ENCODE peak calls at places on chromosomes 4 and X, in seven cellular contexts. N, O, S, K, E, Y and W are unnamed samples.
A peak's percentile ranks its signal among the peaks of the same experiment; 100 is the strongest.

GRCh38 chr4:142393127-142393526 is 453.0 kb downstream of the INPP4B start:
- DNase-seq in E (no peak), O (no peak), S (no peak), N (no peak), Y (no peak), K (no peak), W (no peak)

GRCh38 chr4:88897180-88897579 is 159.8 kb downstream of the FAM13A start:
- DNase-seq in E (no peak), Y (no peak), O (no peak), K (no peak), N (peak; percentile 4), S (no peak), W (no peak)

GRCh38 chr4:45989775-45990174 is 134.1 kb downstream of the GABRG1 start:
- DNase-seq in Y (no peak), E (no peak), O (no peak), N (no peak), S (no peak), K (no peak), W (no peak)

GRCh38 chrX:11180571-11180970 is 69.4 kb downstream of the HCCS start:
- DNase-seq in Y (no peak), K (peak; percentile 3), O (no peak), E (no peak), N (peak; percentile 73), S (no peak), W (no peak)

GRCh38 chrX:132491191-132491590 is 2.4 kb upstream of the MBNL3 start:
- DNase-seq in E (peak; percentile 6), O (no peak), S (no peak), K (peak; percentile 75), N (peak; percentile 79), Y (no peak), W (no peak)

GRCh38 chr4:89707467-89707866 is 129.5 kb downstream of the SNCA start:
- DNase-seq in N (no peak), K (no peak), Y (no peak), E (no peak), O (no peak), S (no peak), W (no peak)

GRCh38 chr4:104416725-104417363 is 77.8 kb downstream of the CXXC4 start:
- DNase-seq in Y (no peak), N (no peak), E (no peak), K (peak; percentile 90), O (no peak), S (no peak), W (no peak)

GRCh38 chr4:143178923-143179322 is 5.8 kb upstream of the USP38 start:
- DNase-seq in O (no peak), E (no peak), N (peak; percentile 77), S (no peak), K (peak; percentile 58), Y (no peak), W (no peak)

DNA sequence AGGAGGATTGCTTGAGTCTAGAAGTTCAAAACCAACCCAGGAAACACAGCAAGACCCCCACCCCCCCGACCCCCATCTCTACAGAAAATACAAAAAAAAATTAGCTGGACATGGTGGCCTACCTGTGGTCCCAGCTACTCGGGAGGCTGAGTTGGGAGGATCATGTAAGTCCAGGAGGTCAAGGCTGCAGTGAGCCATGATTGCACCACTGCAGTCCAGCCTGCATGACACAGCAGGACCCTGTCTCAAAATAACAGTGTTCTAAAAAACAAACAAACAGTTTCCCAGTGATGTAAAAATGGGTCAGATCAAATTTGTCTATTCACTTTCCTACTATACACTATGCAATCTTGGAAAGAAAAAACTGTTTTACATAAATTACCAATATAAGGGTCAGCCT is 2.0 kb upstream of the CBR4 start:
- DNase-seq in N (no peak), Y (no peak), S (no peak), K (no peak), E (no peak), O (no peak), W (no peak)
- H3K4me1 ChIP-seq in N (peaks cover 81% of the 10 kb centered on the region), Y (peaks cover 4% of the 10 kb centered on the region), S (peaks cover 3% of the 10 kb centered on the region), K (no peaks in the 10 kb centered on the region), E (peaks cover 37% of the 10 kb centered on the region), O (no peaks in the 10 kb centered on the region), W (peaks cover 9% of the 10 kb centered on the region)

GRCh38 chr4:78565971-78566372 is 14.4 kb downstream of the ANXA3 start:
- DNase-seq in S (no peak), K (no peak), O (no peak), Y (no peak), E (peak; percentile 85), N (peak; percentile 67), W (no peak)

GRCh38 chr4:78569291-78569821 is 17.8 kb downstream of the ANXA3 start:
- DNase-seq in O (no peak), E (peak; percentile 83), S (no peak), N (peak; percentile 92), K (peak; percentile 25), Y (no peak), W (no peak)

GRCh38 chr4:78568640-78569261 is 17.2 kb downstream of the ANXA3 start:
- DNase-seq in S (no peak), O (no peak), E (peak; percentile 45), N (no peak), K (no peak), Y (no peak), W (no peak)

GRCh38 chr4:78566834-78567501 is 15.4 kb downstream of the ANXA3 start:
- DNase-seq in O (no peak), K (no peak), N (peak; percentile 22), E (no peak), Y (no peak), S (no peak), W (no peak)

GRCh38 chr4:78567502-78568075 is 16.0 kb downstream of the ANXA3 start:
- DNase-seq in S (no peak), O (no peak), Y (no peak), K (peak; percentile 26), N (no peak), E (no peak), W (no peak)
- H3K4me1 ChIP-seq in S (no peaks in the 10 kb centered on the region), O (no peaks in the 10 kb centered on the region), Y (peaks cover 2% of the 10 kb centered on the region), K (peaks cover 2% of the 10 kb centered on the region), N (peaks cover 54% of the 10 kb centered on the region), E (peaks cover 81% of the 10 kb centered on the region), W (peaks cover 10% of the 10 kb centered on the region)

GRCh38 chr4:8274772-8275241 is 5.3 kb downstream of the HTRA3 start:
- DNase-seq in Y (peak; percentile 97), N (no peak), K (peak; percentile 18), E (no peak), O (peak; percentile 91), S (peak; percentile 91), W (peak; percentile 95)
- H3K4me1 ChIP-seq in Y (peaks cover 50% of the 10 kb centered on the region), N (peaks cover 24% of the 10 kb centered on the region), K (no peaks in the 10 kb centered on the region), E (peaks cover 33% of the 10 kb centered on the region), O (no peaks in the 10 kb centered on the region), S (no peaks in the 10 kb centered on the region), W (peaks cover 16% of the 10 kb centered on the region)

DNA sequence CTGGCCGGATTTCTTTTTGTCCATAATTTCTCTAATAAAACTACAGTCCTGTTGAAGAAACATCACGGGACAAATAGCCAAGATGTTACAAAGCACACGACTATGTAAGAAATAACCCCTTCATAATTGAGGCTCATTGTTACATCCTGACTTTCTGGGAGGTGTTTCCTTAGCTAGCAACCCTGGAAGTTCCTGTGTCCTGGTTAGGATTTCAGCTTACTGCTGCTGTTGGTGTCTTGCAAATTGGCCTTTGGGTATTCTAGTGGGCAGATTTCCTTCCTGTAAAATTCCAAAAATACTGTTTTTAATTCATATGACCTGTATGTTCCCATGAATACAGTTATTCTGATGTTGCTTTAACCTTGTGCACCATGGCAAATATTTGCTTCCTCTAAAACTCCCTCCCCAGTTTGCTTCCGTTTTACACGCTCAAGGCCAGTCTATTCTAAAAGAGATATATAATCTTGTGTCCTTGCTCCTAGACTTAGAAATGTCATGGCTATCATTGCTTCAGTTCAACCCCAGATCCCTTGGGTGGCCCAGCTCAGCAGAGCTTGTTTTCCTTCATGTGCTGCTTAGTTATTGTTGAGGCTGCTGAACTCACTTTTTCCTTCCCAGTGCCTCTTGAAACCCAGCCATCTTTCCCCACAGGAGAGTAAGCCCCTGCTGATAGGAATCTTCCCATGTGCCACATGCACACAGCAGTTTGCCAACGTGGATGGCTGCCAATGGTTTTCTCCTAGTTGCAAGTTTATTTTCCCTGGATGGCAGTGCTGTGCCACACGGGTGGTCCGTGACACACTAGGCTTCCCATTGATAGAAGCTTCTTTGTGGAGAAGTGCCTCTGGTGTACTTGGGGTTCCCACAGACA is 75.8 kb downstream of the TSPAN7 start:
- DNase-seq in O (no peak), Y (no peak), N (no peak), S (peak; percentile 56), K (no peak), E (no peak), W (peak; percentile 50)
- H3K4me1 ChIP-seq in O (no peaks in the 10 kb centered on the region), Y (no peaks in the 10 kb centered on the region), N (no peaks in the 10 kb centered on the region), S (no peaks in the 10 kb centered on the region), K (no peaks in the 10 kb centered on the region), E (no peaks in the 10 kb centered on the region), W (peaks cover 10% of the 10 kb centered on the region)

GRCh38 chrX:49177873-49178480 is 6.3 kb downstream of the PLP2 start:
- DNase-seq in N (no peak), K (no peak), S (no peak), Y (no peak), E (no peak), O (no peak), W (no peak)

GRCh38 chrX:49176421-49177326 is 5.0 kb downstream of the PLP2 start:
- DNase-seq in O (no peak), K (peak; percentile 33), Y (no peak), E (peak; percentile 56), S (no peak), N (no peak), W (peak; percentile 75)

GRCh38 chrX:49178537-49178936 is 6.8 kb downstream of the PLP2 start:
- DNase-seq in Y (no peak), K (no peak), E (no peak), O (no peak), N (no peak), S (no peak), W (no peak)

GRCh38 chrX:49175875-49176274 is 4.2 kb downstream of the PLP2 start:
- DNase-seq in O (no peak), Y (no peak), K (no peak), S (no peak), E (no peak), N (no peak), W (no peak)

DNA sequence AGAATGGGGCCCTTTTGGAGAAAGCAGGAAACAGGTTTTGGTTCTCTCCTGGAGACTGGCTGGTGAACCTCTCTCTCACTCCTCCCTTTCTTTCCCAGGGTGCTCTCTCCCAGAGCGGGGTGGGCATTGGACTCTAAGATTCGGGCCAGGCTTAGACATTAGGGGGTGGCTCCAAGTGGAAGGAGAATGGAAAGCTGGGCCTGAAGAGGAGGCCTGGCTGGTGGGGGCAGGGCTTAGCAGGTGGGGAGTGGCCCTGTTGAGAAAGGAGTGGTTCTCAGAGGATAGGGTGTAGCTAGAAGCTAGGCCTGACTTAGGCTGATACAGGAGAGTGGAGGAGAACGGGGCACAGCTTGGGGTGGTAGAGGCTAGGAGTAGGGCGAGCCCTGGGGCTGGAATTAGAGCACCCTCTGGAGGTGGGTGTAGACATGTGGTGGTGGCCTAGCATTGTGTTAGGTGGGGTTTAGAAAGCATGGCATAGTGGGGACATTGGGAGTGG is 5.7 kb downstream of the PLP2 start:
- DNase-seq in Y (no peak), N (no peak), O (no peak), E (peak; percentile 35), S (no peak), K (peak; percentile 37), W (no peak)
- H3K4me1 ChIP-seq in Y (no peaks in the 10 kb centered on the region), N (peaks cover 8% of the 10 kb centered on the region), O (no peaks in the 10 kb centered on the region), E (peaks cover 31% of the 10 kb centered on the region), S (no peaks in the 10 kb centered on the region), K (no peaks in the 10 kb centered on the region), W (peaks cover 4% of the 10 kb centered on the region)

GRCh38 chr4:169249214-169249973 is 21.4 kb downstream of the SH3RF1 start:
- DNase-seq in E (peak; percentile 88), S (no peak), O (no peak), N (peak; percentile 82), K (peak; percentile 90), Y (no peak), W (no peak)
- H3K4me1 ChIP-seq in E (peaks cover 89% of the 10 kb centered on the region), S (peaks cover 14% of the 10 kb centered on the region), O (no peaks in the 10 kb centered on the region), N (peaks cover 55% of the 10 kb centered on the region), K (peaks cover 3% of the 10 kb centered on the region), Y (peaks cover 4% of the 10 kb centered on the region), W (peaks cover 7% of the 10 kb centered on the region)

GRCh38 chr4:6782147-6782845 is at the start of gene KIAA0232:
- DNase-seq in O (peak; percentile 85), E (peak; percentile 91), K (peak; percentile 86), S (peak; percentile 95), Y (peak; percentile 93), N (peak; percentile 84), W (peak; percentile 97)
- H3K4me1 ChIP-seq in O (no peaks in the 10 kb centered on the region), E (peaks cover 36% of the 10 kb centered on the region), K (no peaks in the 10 kb centered on the region), S (no peaks in the 10 kb centered on the region), Y (no peaks in the 10 kb centered on the region), N (peaks cover 3% of the 10 kb centered on the region), W (peaks cover 2% of the 10 kb centered on the region)